ENCODE peak calls at places on chromosomes 5 and 9, in eight cellular contexts. E is HTR-8/SVneo; R is NCI-H1105; D is foreskin melanocyte; F is AG08396; N is Right ventricle myocardium superior; J is CD4-positive, CD25-positive, alpha-beta regulatory T cell; U is kidney tubule cell. C is an unnamed sample.

GRCh38 chr5:55600536-55601208 is 65.9 kb upstream of the PLPP1 start:
- DNase-seq in E (no peak), R (no peak), D (no peak), F (no peak), N (no peak), J (peak; percentile 67), U (no peak), C (no peak)

GRCh38 chr9:69549310-69550202 is 122.6 kb downstream of the APBA1 start:
- DNase-seq in E (peak; percentile 24), R (peak; percentile 5), D (peak; percentile 46), F (peak; percentile 61), N (no peak), J (peak; percentile 52), U (peak; percentile 67), C (no peak)

GRCh38 chr5:157447246-157447645 is 12.8 kb upstream of the NIPAL4 start:
- DNase-seq in E (no peak), R (no peak), D (no peak), F (no peak), N (no peak), J (no peak), U (peak; percentile 47), C (no peak)

GRCh38 chr5:177968661-177969211 is 27.3 kb downstream of the PROP1 start:
- DNase-seq in E (no peak), R (no peak), D (no peak), F (no peak), N (no peak), J (no peak), U (no peak), C (no peak)

GRCh38 chr5:149434162-149435014 is 55.3 kb upstream of the IL17B start:
- DNase-seq in E (peak; percentile 82), R (peak; percentile 6), D (peak; percentile 40), F (peak; percentile 77), N (no peak), J (peak; percentile 60), U (peak; percentile 49), C (peak; percentile 34)

GRCh38 chr5:35651002-35651756 is 33.5 kb downstream of the SPEF2 start:
- DNase-seq in E (peak; percentile 72), R (no peak), D (no peak), F (peak; percentile 54), N (no peak), J (peak; percentile 57), U (peak; percentile 45), C (peak; percentile 62)

GRCh38 chr9:33942471-33943083 is 106.1 kb downstream of the UBAP2 start:
- DNase-seq in E (peak; percentile 22), R (no peak), D (peak; percentile 33), F (peak; percentile 52), N (no peak), J (no peak), U (peak; percentile 56), C (no peak)

GRCh38 chr9:103816146-103816545 is 278.0 kb upstream of the SMC2 start:
- DNase-seq in E (no peak), R (no peak), D (no peak), F (no peak), N (no peak), J (no peak), U (no peak), C (no peak)

GRCh38 chr9:83620841-83621636 is 1.9 kb upstream of the IDNK start:
- DNase-seq in E (peak; percentile 42), R (peak; percentile 41), D (no peak), F (peak; percentile 71), N (no peak), J (peak; percentile 59), U (peak; percentile 69), C (peak; percentile 35)